ENCODE peak calls at places on chromosome 16, in seven cellular contexts. U is WTC11, R is NB4, W is GM12878, X is A549, K is K562, C is HepG2. S is an unnamed sample.

GRCh38 chr16:83727018-83727417 is 80.8 kb upstream of the HSBP1 start:
- DNase-seq in U (no peak), R (peak; percentile 97), W (no peak), X (no peak), K (no peak), C (no peak), S (no peak)

GRCh38 chr16:3998793-3999478 is 117.3 kb downstream of the ADCY9 start:
- DNase-seq in U (no peak), R (no peak), W (no peak), X (peak; percentile 51), K (no peak), C (no peak), S (no peak)

GRCh38 chr16:50669741-50670140 is 11.4 kb downstream of the SNX20 start:
- DNase-seq in U (no peak), R (no peak), W (no peak), X (no peak), K (no peak), C (no peak), S (no peak)

GRCh38 chr16:73356401-73357079 is 308.6 kb upstream of the ZFHX3 start:
- DNase-seq in U (no peak), R (no peak), W (no peak), X (no peak), K (no peak), C (no peak), S (no peak)

GRCh38 chr16:68744744-68745280 is 7.7 kb downstream of the CDH1 start:
- DNase-seq in U (peak; percentile 50), R (peak; percentile 19), W (no peak), X (peak; percentile 84), K (no peak), C (peak; percentile 97), S (peak; percentile 63)

GRCh38 chr16:8634991-8635736 is 13.7 kb downstream of the METTL22 start:
- DNase-seq in U (peak; percentile 74), R (no peak), W (no peak), X (peak; percentile 64), K (peak; percentile 59), C (peak; percentile 66), S (peak; percentile 43)

GRCh38 chr16:2766430-2767139 is 10.5 kb downstream of the ELOB start:
- DNase-seq in U (no peak), R (no peak), W (no peak), X (no peak), K (no peak), C (no peak), S (no peak)

GRCh38 chr16:86026136-86026905 is 127.4 kb downstream of the IRF8 start:
- DNase-seq in U (no peak), R (no peak), W (no peak), X (no peak), K (no peak), C (no peak), S (no peak)

GRCh38 chr16:81996664-81997529 is 14.4 kb downstream of the SDR42E1 start:
- DNase-seq in U (no peak), R (peak; percentile 44), W (no peak), X (peak; percentile 58), K (peak; percentile 39), C (peak; percentile 52), S (no peak)

GRCh38 chr16:73124665-73125064 is 76.7 kb upstream of the ZFHX3 start:
- DNase-seq in U (no peak), R (peak; percentile 42), W (no peak), X (no peak), K (no peak), C (no peak), S (no peak)

GRCh38 chr16:27242868-27243590 is 25.5 kb downstream of the NSMCE1 start:
- DNase-seq in U (no peak), R (no peak), W (peak; percentile 71), X (peak; percentile 78), K (peak; percentile 24), C (peak; percentile 83), S (no peak)

GRCh38 chr16:1346422-1347285 is 5.0 kb downstream of the TSR3 start:
- DNase-seq in U (no peak), R (peak; percentile 16), W (no peak), X (peak; percentile 42), K (no peak), C (no peak), S (no peak)

GRCh38 chr16:70713781-70714180 is 27.9 kb upstream of the MTSS2 start:
- DNase-seq in U (no peak), R (no peak), W (no peak), X (no peak), K (no peak), C (no peak), S (no peak)

DNA sequence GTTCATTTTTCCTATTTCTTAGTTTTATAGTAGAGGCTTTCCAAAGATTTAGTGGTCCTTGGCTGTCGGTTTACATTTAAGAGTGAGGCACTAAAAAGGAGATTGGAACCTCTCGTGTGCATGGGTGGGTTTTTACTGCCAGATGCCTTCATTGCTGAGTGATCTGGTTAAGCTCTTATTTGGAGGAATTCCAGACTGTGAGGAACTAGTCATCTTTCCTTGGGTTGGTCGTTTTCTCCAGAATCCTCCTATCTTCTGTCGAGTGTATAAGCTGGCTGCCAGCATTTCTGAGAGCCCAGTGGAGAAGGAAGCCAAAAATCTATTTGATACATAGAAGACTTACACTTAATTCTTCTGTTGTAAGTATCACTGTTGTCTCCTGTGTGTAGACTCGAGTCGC is 22.6 kb downstream of the IST1 start:
- DNase-seq in U (no peak), R (no peak), W (no peak), X (no peak), K (no peak), C (no peak), S (no peak)
- TF ChIP-seq MAX in U (no peak), R (no peak), W (no peak), X (no peak), K (no peak), C (no peak), S (no peak)

GRCh38 chr16:46753015-46753414 is 4.9 kb upstream of the MYLK3 start:
- DNase-seq in U (no peak), R (no peak), W (no peak), X (no peak), K (no peak), C (no peak), S (no peak)

GRCh38 chr16:46756772-46757171 is 8.6 kb upstream of the MYLK3 start:
- DNase-seq in U (no peak), R (no peak), W (no peak), X (no peak), K (no peak), C (no peak), S (no peak)

GRCh38 chr16:46762583-46762982 is 14.4 kb upstream of the MYLK3 start:
- DNase-seq in U (no peak), R (no peak), W (no peak), X (no peak), K (no peak), C (no peak), S (no peak)

GRCh38 chr16:46759309-46759708 is 11.2 kb upstream of the MYLK3 start:
- DNase-seq in U (no peak), R (no peak), W (no peak), X (no peak), K (no peak), C (no peak), S (no peak)

GRCh38 chr16:46757339-46758050 is 9.4 kb upstream of the MYLK3 start:
- DNase-seq in U (no peak), R (no peak), W (no peak), X (no peak), K (peak; percentile 30), C (no peak), S (no peak)
- TF ChIP-seq MAX in U (no peak), R (no peak), W (no peak), X (no peak), K (no peak), C (no peak), S (no peak)

DNA sequence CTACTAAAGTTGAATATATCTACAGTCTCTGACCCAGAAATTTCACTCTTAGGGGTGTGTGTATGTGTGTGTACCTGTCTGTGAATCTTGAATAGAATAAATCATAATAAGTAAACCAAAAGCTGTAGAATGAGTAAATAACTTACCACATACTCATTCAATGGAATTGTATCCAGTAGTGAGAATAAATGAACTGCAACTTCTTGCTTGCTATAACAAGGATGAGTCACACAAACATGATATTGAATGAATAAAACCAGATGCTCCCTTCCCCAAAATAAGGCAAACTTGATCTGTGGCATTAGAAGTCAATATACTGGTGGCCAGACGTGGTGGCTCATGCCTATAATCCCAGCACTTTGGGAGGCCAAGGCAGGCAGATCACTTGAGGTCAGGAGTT is 259.8 kb upstream of the MON1B start:
- DNase-seq in U (no peak), R (no peak), W (no peak), X (no peak), K (no peak), C (no peak), S (no peak)
- TF ChIP-seq MAX in U (no peak), R (no peak), W (no peak), X (no peak), K (no peak), C (no peak), S (no peak)

DNA sequence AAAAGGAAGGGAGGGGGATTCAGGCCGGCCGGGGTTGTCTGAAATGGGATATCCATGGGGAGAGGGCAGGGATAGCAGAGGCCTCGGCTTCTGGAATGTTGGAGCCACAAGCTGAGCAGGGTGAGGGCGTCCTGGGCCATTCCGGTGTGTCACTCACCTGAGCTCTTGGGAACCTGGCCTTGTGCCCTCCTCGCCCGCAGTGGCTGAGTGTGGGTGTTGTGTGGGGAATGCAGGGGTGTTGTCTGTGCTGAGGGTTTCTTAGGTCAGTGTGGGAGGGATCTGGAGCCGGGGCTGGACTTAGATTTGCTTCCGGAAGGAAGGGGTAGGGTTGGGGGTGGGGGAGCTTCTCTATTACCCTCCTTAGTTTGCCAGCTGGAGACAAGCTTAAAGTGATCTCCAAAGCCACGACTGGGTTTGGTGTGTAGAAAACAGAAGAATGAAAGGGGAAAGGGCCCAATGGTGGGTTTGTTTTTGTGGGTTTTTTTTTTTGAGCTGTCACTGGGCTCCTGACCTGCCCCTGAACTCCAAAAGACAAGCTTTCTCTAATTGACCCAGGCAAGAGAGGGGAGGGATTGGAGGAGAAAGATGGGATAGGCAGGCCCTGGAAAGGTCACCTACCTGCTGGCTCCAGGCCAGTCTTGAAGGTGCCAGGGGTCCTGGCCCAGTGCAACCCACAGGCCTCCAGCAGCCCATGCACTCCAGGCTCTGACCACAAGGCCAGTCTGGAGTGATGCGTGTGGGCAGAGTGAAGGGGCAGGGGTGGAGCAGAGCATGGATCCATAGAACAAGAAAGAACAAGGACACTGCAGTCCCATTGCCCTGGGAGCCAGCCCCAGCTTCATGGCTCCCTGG is at the start of gene SULT1A2:
- DNase-seq in U (peak; percentile 34), R (peak; percentile 51), W (no peak), X (no peak), K (peak; percentile 70), C (peak; percentile 83), S (no peak)
- TF ChIP-seq MAX in U (no peak), R (no peak), W (no peak), X (no peak), K (no peak), C (peak; percentile 9), S (no peak)

GRCh38 chr16:20410153-20410723 is 904 bp downstream of the ACSM5 start:
- DNase-seq in U (no peak), R (no peak), W (no peak), X (no peak), K (no peak), C (no peak), S (no peak)
- TF ChIP-seq MAX in U (no peak), R (no peak), W (no peak), X (no peak), K (no peak), C (no peak), S (no peak)